ENCODE peak calls at places on chromosomes 3 and 15, in seven cellular contexts. One of them, this sample, is unnamed.

GRCh38 chr15:85324202-85324601 is 56.2 kb upstream of the AKAP13 start:
- DNase-seq in cardiac muscle cell: peak
- DNase-seq in HL-60: no peak
- DNase-seq in body of pancreas: no peak
- DNase-seq in RWPE1: no peak
- DNase-seq in Karpas-422: no peak
- DNase-seq in IMR-90: no peak
- DNase-seq in this sample: no peak

GRCh38 chr3:71684752-71685151 is 40.5 kb downstream of the EIF4E3 start:
- DNase-seq in cardiac muscle cell: peak
- DNase-seq in HL-60: no peak
- DNase-seq in body of pancreas: peak
- DNase-seq in RWPE1: peak
- DNase-seq in Karpas-422: peak
- DNase-seq in IMR-90: peak
- DNase-seq in this sample: peak

GRCh38 chr3:67357610-67358458 is 296.6 kb downstream of the SUCLG2 start:
- DNase-seq in cardiac muscle cell: peak
- DNase-seq in HL-60: no peak
- DNase-seq in body of pancreas: peak
- DNase-seq in RWPE1: peak
- DNase-seq in Karpas-422: peak
- DNase-seq in IMR-90: peak
- DNase-seq in this sample: no peak

GRCh38 chr3:186418601-186419238 is 56.7 kb upstream of the DGKG start:
- DNase-seq in cardiac muscle cell: no peak
- DNase-seq in HL-60: no peak
- DNase-seq in body of pancreas: peak
- DNase-seq in RWPE1: no peak
- DNase-seq in Karpas-422: no peak
- DNase-seq in IMR-90: no peak
- DNase-seq in this sample: no peak

GRCh38 chr3:13704174-13704573 is 155.2 kb downstream of the FBLN2 start:
- DNase-seq in cardiac muscle cell: no peak
- DNase-seq in HL-60: no peak
- DNase-seq in body of pancreas: no peak
- DNase-seq in RWPE1: no peak
- DNase-seq in Karpas-422: no peak
- DNase-seq in IMR-90: no peak
- DNase-seq in this sample: no peak

GRCh38 chr15:63156708-63157065 is 590 bp downstream of the RPS27L start:
- DNase-seq in cardiac muscle cell: peak
- DNase-seq in HL-60: no peak
- DNase-seq in body of pancreas: peak
- DNase-seq in RWPE1: peak
- DNase-seq in Karpas-422: peak
- DNase-seq in IMR-90: peak
- DNase-seq in this sample: no peak

GRCh38 chr3:138513073-138513843 is 78.8 kb downstream of the ESYT3 start:
- DNase-seq in cardiac muscle cell: no peak
- DNase-seq in HL-60: no peak
- DNase-seq in body of pancreas: no peak
- DNase-seq in RWPE1: no peak
- DNase-seq in Karpas-422: no peak
- DNase-seq in IMR-90: no peak
- DNase-seq in this sample: no peak

GRCh38 chr3:122974764-122975162 is 52.8 kb downstream of the SEMA5B start:
- DNase-seq in cardiac muscle cell: peak
- DNase-seq in HL-60: no peak
- DNase-seq in body of pancreas: no peak
- DNase-seq in RWPE1: peak
- DNase-seq in Karpas-422: no peak
- DNase-seq in IMR-90: peak
- DNase-seq in this sample: no peak

GRCh38 chr3:39541917-39542329 is 74.4 kb downstream of the MOBP start:
- DNase-seq in cardiac muscle cell: peak
- DNase-seq in HL-60: no peak
- DNase-seq in body of pancreas: no peak
- DNase-seq in RWPE1: peak
- DNase-seq in Karpas-422: peak
- DNase-seq in IMR-90: peak
- DNase-seq in this sample: peak

GRCh38 chr3:127153506-127153815 is 39.5 kb upstream of the PRR23E start:
- DNase-seq in cardiac muscle cell: no peak
- DNase-seq in HL-60: no peak
- DNase-seq in body of pancreas: no peak
- DNase-seq in RWPE1: no peak
- DNase-seq in Karpas-422: no peak
- DNase-seq in IMR-90: no peak
- DNase-seq in this sample: no peak

GRCh38 chr3:185365281-185366211 is 2.6 kb downstream of the MAP3K13 start:
- DNase-seq in cardiac muscle cell: no peak
- DNase-seq in HL-60: no peak
- DNase-seq in body of pancreas: peak
- DNase-seq in RWPE1: no peak
- DNase-seq in Karpas-422: no peak
- DNase-seq in IMR-90: no peak
- DNase-seq in this sample: no peak

GRCh38 chr15:84811151-84811550 is 6.0 kb upstream of the ALPK3 start:
- DNase-seq in cardiac muscle cell: no peak
- DNase-seq in HL-60: no peak
- DNase-seq in body of pancreas: no peak
- DNase-seq in RWPE1: no peak
- DNase-seq in Karpas-422: no peak
- DNase-seq in IMR-90: no peak
- DNase-seq in this sample: no peak

GRCh38 chr3:67957268-67957667 is 302.9 kb upstream of the SUCLG2 start:
- DNase-seq in cardiac muscle cell: no peak
- DNase-seq in HL-60: no peak
- DNase-seq in body of pancreas: no peak
- DNase-seq in RWPE1: no peak
- DNase-seq in Karpas-422: no peak
- DNase-seq in IMR-90: no peak
- DNase-seq in this sample: no peak

GRCh38 chr3:124352143-124352528 is 360.2 kb upstream of the ROPN1 start:
- DNase-seq in cardiac muscle cell: no peak
- DNase-seq in HL-60: no peak
- DNase-seq in body of pancreas: no peak
- DNase-seq in RWPE1: no peak
- DNase-seq in Karpas-422: no peak
- DNase-seq in IMR-90: no peak
- DNase-seq in this sample: no peak

GRCh38 chr3:18236726-18237125 is 188.4 kb downstream of the SATB1 start:
- DNase-seq in cardiac muscle cell: no peak
- DNase-seq in HL-60: no peak
- DNase-seq in body of pancreas: no peak
- DNase-seq in RWPE1: no peak
- DNase-seq in Karpas-422: no peak
- DNase-seq in IMR-90: no peak
- DNase-seq in this sample: no peak

GRCh38 chr3:185658504-185658912 is 72.4 kb downstream of the SENP2 start:
- DNase-seq in cardiac muscle cell: peak
- DNase-seq in HL-60: no peak
- DNase-seq in body of pancreas: peak
- DNase-seq in RWPE1: peak
- DNase-seq in Karpas-422: no peak
- DNase-seq in IMR-90: peak
- DNase-seq in this sample: peak

GRCh38 chr3:153855772-153856171 is 265.4 kb upstream of the ARHGEF26 start:
- DNase-seq in cardiac muscle cell: no peak
- DNase-seq in HL-60: no peak
- DNase-seq in body of pancreas: no peak
- DNase-seq in RWPE1: no peak
- DNase-seq in Karpas-422: no peak
- DNase-seq in IMR-90: no peak
- DNase-seq in this sample: no peak

GRCh38 chr15:68793776-68794175 is 26.9 kb downstream of the ANP32A start:
- DNase-seq in cardiac muscle cell: no peak
- DNase-seq in HL-60: no peak
- DNase-seq in body of pancreas: no peak
- DNase-seq in RWPE1: no peak
- DNase-seq in Karpas-422: no peak
- DNase-seq in IMR-90: no peak
- DNase-seq in this sample: no peak

GRCh38 chr3:88151358-88151757 is 1.6 kb downstream of the C3orf38 start:
- DNase-seq in cardiac muscle cell: no peak
- DNase-seq in HL-60: no peak
- DNase-seq in body of pancreas: no peak
- DNase-seq in RWPE1: no peak
- DNase-seq in Karpas-422: peak
- DNase-seq in IMR-90: no peak
- DNase-seq in this sample: no peak

GRCh38 chr15:35784745-35785144 is 238.8 kb upstream of the DPH6 start:
- DNase-seq in cardiac muscle cell: peak
- DNase-seq in HL-60: no peak
- DNase-seq in body of pancreas: peak
- DNase-seq in RWPE1: no peak
- DNase-seq in Karpas-422: no peak
- DNase-seq in IMR-90: no peak
- DNase-seq in this sample: no peak

GRCh38 chr15:61133361-61133760 is 95.7 kb downstream of the RORA start:
- DNase-seq in cardiac muscle cell: no peak
- DNase-seq in HL-60: no peak
- DNase-seq in body of pancreas: no peak
- DNase-seq in RWPE1: no peak
- DNase-seq in Karpas-422: no peak
- DNase-seq in IMR-90: no peak
- DNase-seq in this sample: no peak

GRCh38 chr15:65368300-65368617 is 9.5 kb downstream of the IGDCC3 start:
- DNase-seq in cardiac muscle cell: peak
- DNase-seq in HL-60: no peak
- DNase-seq in body of pancreas: no peak
- DNase-seq in RWPE1: no peak
- DNase-seq in Karpas-422: no peak
- DNase-seq in IMR-90: no peak
- DNase-seq in this sample: no peak

GRCh38 chr15:66369773-66370651 is 13.5 kb upstream of the TIPIN start:
- DNase-seq in cardiac muscle cell: peak
- DNase-seq in HL-60: peak
- DNase-seq in body of pancreas: no peak
- DNase-seq in RWPE1: peak
- DNase-seq in Karpas-422: no peak
- DNase-seq in IMR-90: peak
- DNase-seq in this sample: peak

GRCh38 chr15:70339551-70340517 is 242.1 kb upstream of the TLE3 start:
- DNase-seq in cardiac muscle cell: peak
- DNase-seq in HL-60: peak
- DNase-seq in body of pancreas: no peak
- DNase-seq in RWPE1: no peak
- DNase-seq in Karpas-422: no peak
- DNase-seq in IMR-90: peak
- DNase-seq in this sample: peak

DNA sequence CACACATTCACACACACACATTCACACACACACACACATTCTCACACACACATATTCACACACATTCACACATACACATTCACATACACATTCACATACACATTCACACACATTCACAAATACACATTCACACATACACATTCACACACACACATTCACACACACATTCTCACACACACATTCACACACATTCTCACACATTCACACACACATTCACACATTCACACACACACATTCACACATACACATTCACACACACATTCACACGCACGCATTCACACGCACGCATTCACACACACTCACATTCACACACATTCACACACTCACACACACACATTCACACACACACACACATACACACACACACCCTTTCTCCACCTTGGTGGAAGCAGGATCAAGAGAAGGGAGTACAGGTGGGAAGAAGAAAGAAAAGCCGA is 5.7 kb upstream of the HAPLN3 start:
- DNase-seq in cardiac muscle cell: no peak
- DNase-seq in HL-60: no peak
- DNase-seq in body of pancreas: no peak
- DNase-seq in RWPE1: no peak
- DNase-seq in Karpas-422: no peak
- DNase-seq in IMR-90: no peak
- DNase-seq in this sample: no peak
- H3K27ac ChIP-seq in cardiac muscle cell: no peak
- H3K27ac ChIP-seq in HL-60: no peak
- H3K27ac ChIP-seq in body of pancreas: no peak
- H3K27ac ChIP-seq in RWPE1: peak
- H3K27ac ChIP-seq in Karpas-422: no peak
- H3K27ac ChIP-seq in IMR-90: no peak
- H3K27ac ChIP-seq in this sample: peak

DNA sequence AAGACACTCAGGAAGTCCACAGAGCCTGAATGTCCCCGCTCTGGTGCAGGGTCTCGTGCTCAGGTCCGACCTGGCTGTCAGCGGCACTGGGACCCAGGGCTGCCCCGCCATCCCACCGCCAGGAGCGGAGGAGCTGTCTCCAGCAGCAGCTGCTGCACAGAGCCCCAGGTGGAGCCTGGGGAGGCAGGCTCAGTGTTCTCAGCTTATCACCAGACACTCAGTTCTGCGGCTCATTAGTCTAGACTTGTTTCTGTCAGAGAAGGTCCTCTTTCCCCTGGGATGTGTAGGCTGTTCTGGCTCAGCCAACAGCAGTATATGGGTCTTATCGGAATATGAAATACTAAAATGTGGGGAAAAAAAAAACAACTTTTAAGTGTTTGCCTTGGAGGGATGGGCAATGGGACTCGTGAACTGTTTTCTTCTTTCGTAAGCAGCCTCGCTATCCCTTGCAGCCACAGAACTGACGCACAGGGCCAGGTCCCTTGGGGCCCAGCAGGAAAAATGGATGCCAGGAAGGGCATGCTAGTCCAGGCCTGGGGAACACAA is 75.9 kb downstream of the KLF13 start:
- DNase-seq in cardiac muscle cell: peak
- DNase-seq in HL-60: no peak
- DNase-seq in body of pancreas: no peak
- DNase-seq in RWPE1: no peak
- DNase-seq in Karpas-422: no peak
- DNase-seq in IMR-90: peak
- DNase-seq in this sample: no peak
- H3K27ac ChIP-seq in cardiac muscle cell: no peak
- H3K27ac ChIP-seq in HL-60: no peak
- H3K27ac ChIP-seq in body of pancreas: no peak
- H3K27ac ChIP-seq in RWPE1: peak
- H3K27ac ChIP-seq in Karpas-422: no peak
- H3K27ac ChIP-seq in IMR-90: no peak
- H3K27ac ChIP-seq in this sample: no peak

GRCh38 chr15:56320316-56320715 is 44.9 kb upstream of the TEX9 start:
- DNase-seq in cardiac muscle cell: no peak
- DNase-seq in HL-60: no peak
- DNase-seq in body of pancreas: no peak
- DNase-seq in RWPE1: no peak
- DNase-seq in Karpas-422: no peak
- DNase-seq in IMR-90: no peak
- DNase-seq in this sample: no peak
- H3K27ac ChIP-seq in cardiac muscle cell: no peak
- H3K27ac ChIP-seq in HL-60: no peak
- H3K27ac ChIP-seq in body of pancreas: no peak
- H3K27ac ChIP-seq in RWPE1: no peak
- H3K27ac ChIP-seq in Karpas-422: no peak
- H3K27ac ChIP-seq in IMR-90: no peak
- H3K27ac ChIP-seq in this sample: no peak

DNA sequence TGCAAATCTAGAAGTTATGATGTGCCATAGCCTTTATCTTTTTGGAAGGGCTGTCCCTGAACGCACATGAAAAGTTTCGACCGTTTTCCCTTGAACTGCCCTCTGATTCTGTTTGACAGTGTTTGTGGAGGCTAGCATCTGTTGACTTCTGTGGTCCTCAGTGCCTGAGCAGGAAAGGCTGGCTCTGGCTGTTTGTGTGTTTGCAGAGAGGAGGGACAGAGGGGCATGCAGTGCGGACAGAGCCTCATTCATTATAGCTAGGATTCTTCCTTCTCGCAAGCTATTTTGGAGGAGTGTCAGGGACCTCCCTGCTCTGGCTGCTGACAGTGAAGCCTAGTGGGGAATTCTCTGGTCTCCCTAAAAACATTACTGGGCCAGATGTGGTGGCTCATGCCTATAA is 64.5 kb downstream of the CDAN1 start:
- DNase-seq in cardiac muscle cell: no peak
- DNase-seq in HL-60: no peak
- DNase-seq in body of pancreas: no peak
- DNase-seq in RWPE1: no peak
- DNase-seq in Karpas-422: no peak
- DNase-seq in IMR-90: no peak
- DNase-seq in this sample: no peak
- H3K27ac ChIP-seq in cardiac muscle cell: no peak
- H3K27ac ChIP-seq in HL-60: no peak
- H3K27ac ChIP-seq in body of pancreas: no peak
- H3K27ac ChIP-seq in RWPE1: no peak
- H3K27ac ChIP-seq in Karpas-422: no peak
- H3K27ac ChIP-seq in IMR-90: no peak
- H3K27ac ChIP-seq in this sample: no peak

This sample was measured in SJSA1.